ENCODE peak calls at places on chromosomes 12 and 14, in nine cellular contexts. One of them, this sample, is unnamed.
A peak's percentile ranks its signal among the peaks of the same experiment; 100 is the strongest.

GRCh38 chr14:51884086-51884927 is 23.9 kb downstream of the GNG2 start:
- DNase-seq in H1: no peak
- DNase-seq in kidney: no peak
- DNase-seq in HCT116: no peak
- DNase-seq in thoracic aorta: no peak
- DNase-seq in Karpas-422: no peak
- DNase-seq in heart left ventricle: no peak
- DNase-seq in prostate gland: no peak
- DNase-seq in kidney epithelial cell: no peak
- DNase-seq in this sample: peak; percentile 22

GRCh38 chr12:57126561-57126960 is 1.7 kb upstream of the LRP1 start:
- DNase-seq in H1: no peak
- DNase-seq in kidney: no peak
- DNase-seq in HCT116: no peak
- DNase-seq in thoracic aorta: no peak
- DNase-seq in Karpas-422: no peak
- DNase-seq in heart left ventricle: no peak
- DNase-seq in prostate gland: no peak
- DNase-seq in kidney epithelial cell: no peak
- DNase-seq in this sample: no peak

GRCh38 chr12:121293603-121294002 is 2.9 kb downstream of the CAMKK2 start:
- DNase-seq in H1: no peak
- DNase-seq in kidney: no peak
- DNase-seq in HCT116: no peak
- DNase-seq in thoracic aorta: no peak
- DNase-seq in Karpas-422: no peak
- DNase-seq in heart left ventricle: no peak
- DNase-seq in prostate gland: no peak
- DNase-seq in kidney epithelial cell: no peak
- DNase-seq in this sample: no peak

GRCh38 chr12:104526320-104526719 is 69.6 kb downstream of the CHST11 start:
- DNase-seq in H1: peak; percentile 62
- DNase-seq in kidney: no peak
- DNase-seq in HCT116: no peak
- DNase-seq in thoracic aorta: no peak
- DNase-seq in Karpas-422: no peak
- DNase-seq in heart left ventricle: no peak
- DNase-seq in prostate gland: no peak
- DNase-seq in kidney epithelial cell: no peak
- DNase-seq in this sample: no peak

GRCh38 chr12:103933237-103933636 is 3.0 kb downstream of the HSP90B1 start:
- DNase-seq in H1: no peak
- DNase-seq in kidney: no peak
- DNase-seq in HCT116: no peak
- DNase-seq in thoracic aorta: no peak
- DNase-seq in Karpas-422: no peak
- DNase-seq in heart left ventricle: no peak
- DNase-seq in prostate gland: no peak
- DNase-seq in kidney epithelial cell: no peak
- DNase-seq in this sample: no peak

GRCh38 chr14:103257211-103257962 is 76.7 kb upstream of the EIF5 start:
- DNase-seq in H1: peak; percentile 10
- DNase-seq in kidney: no peak
- DNase-seq in HCT116: no peak
- DNase-seq in thoracic aorta: no peak
- DNase-seq in Karpas-422: no peak
- DNase-seq in heart left ventricle: no peak
- DNase-seq in prostate gland: no peak
- DNase-seq in kidney epithelial cell: no peak
- DNase-seq in this sample: no peak

GRCh38 chr12:30756074-30756473 is 1.3 kb upstream of the CAPRIN2 start:
- DNase-seq in H1: no peak
- DNase-seq in kidney: peak; percentile 62
- DNase-seq in HCT116: no peak
- DNase-seq in thoracic aorta: no peak
- DNase-seq in Karpas-422: no peak
- DNase-seq in heart left ventricle: no peak
- DNase-seq in prostate gland: no peak
- DNase-seq in kidney epithelial cell: no peak
- DNase-seq in this sample: no peak

GRCh38 chr12:55979069-55979468 is 5.2 kb downstream of the RAB5B start:
- DNase-seq in H1: no peak
- DNase-seq in kidney: no peak
- DNase-seq in HCT116: no peak
- DNase-seq in thoracic aorta: no peak
- DNase-seq in Karpas-422: no peak
- DNase-seq in heart left ventricle: no peak
- DNase-seq in prostate gland: no peak
- DNase-seq in kidney epithelial cell: no peak
- DNase-seq in this sample: no peak

GRCh38 chr12:112170376-112170775 is 45.0 kb downstream of the TRAFD1 start:
- DNase-seq in H1: no peak
- DNase-seq in kidney: no peak
- DNase-seq in HCT116: no peak
- DNase-seq in thoracic aorta: no peak
- DNase-seq in Karpas-422: peak; percentile 76
- DNase-seq in heart left ventricle: no peak
- DNase-seq in prostate gland: no peak
- DNase-seq in kidney epithelial cell: no peak
- DNase-seq in this sample: peak; percentile 34

GRCh38 chr14:91019673-91020072 is 40.8 kb downstream of the RPS6KA5 start:
- DNase-seq in H1: no peak
- DNase-seq in kidney: no peak
- DNase-seq in HCT116: no peak
- DNase-seq in thoracic aorta: no peak
- DNase-seq in Karpas-422: no peak
- DNase-seq in heart left ventricle: no peak
- DNase-seq in prostate gland: no peak
- DNase-seq in kidney epithelial cell: no peak
- DNase-seq in this sample: no peak

GRCh38 chr12:26278266-26278665 is 82.9 kb downstream of the SSPN start:
- DNase-seq in H1: no peak
- DNase-seq in kidney: no peak
- DNase-seq in HCT116: no peak
- DNase-seq in thoracic aorta: no peak
- DNase-seq in Karpas-422: no peak
- DNase-seq in heart left ventricle: no peak
- DNase-seq in prostate gland: no peak
- DNase-seq in kidney epithelial cell: no peak
- DNase-seq in this sample: no peak

GRCh38 chr12:119748512-119748911 is 80.6 kb downstream of the PRKAB1 start:
- DNase-seq in H1: no peak
- DNase-seq in kidney: no peak
- DNase-seq in HCT116: no peak
- DNase-seq in thoracic aorta: no peak
- DNase-seq in Karpas-422: no peak
- DNase-seq in heart left ventricle: no peak
- DNase-seq in prostate gland: no peak
- DNase-seq in kidney epithelial cell: no peak
- DNase-seq in this sample: no peak

GRCh38 chr14:92475451-92476187 is 38.0 kb upstream of the RIN3 start:
- DNase-seq in H1: peak; percentile 14
- DNase-seq in kidney: peak; percentile 77
- DNase-seq in HCT116: no peak
- DNase-seq in thoracic aorta: no peak
- DNase-seq in Karpas-422: no peak
- DNase-seq in heart left ventricle: no peak
- DNase-seq in prostate gland: no peak
- DNase-seq in kidney epithelial cell: no peak
- DNase-seq in this sample: no peak

GRCh38 chr12:3838065-3838464 is 35.1 kb downstream of the PARP11 start:
- DNase-seq in H1: no peak
- DNase-seq in kidney: no peak
- DNase-seq in HCT116: no peak
- DNase-seq in thoracic aorta: no peak
- DNase-seq in Karpas-422: no peak
- DNase-seq in heart left ventricle: no peak
- DNase-seq in prostate gland: no peak
- DNase-seq in kidney epithelial cell: no peak
- DNase-seq in this sample: no peak

GRCh38 chr14:102408729-102409128 is 46.0 kb downstream of the TECPR2 start:
- DNase-seq in H1: no peak
- DNase-seq in kidney: peak; percentile 27
- DNase-seq in HCT116: no peak
- DNase-seq in thoracic aorta: no peak
- DNase-seq in Karpas-422: no peak
- DNase-seq in heart left ventricle: no peak
- DNase-seq in prostate gland: no peak
- DNase-seq in kidney epithelial cell: no peak
- DNase-seq in this sample: peak; percentile 25

GRCh38 chr12:75699728-75700496 is 188.5 kb upstream of the KRR1 start:
- DNase-seq in H1: no peak
- DNase-seq in kidney: no peak
- DNase-seq in HCT116: no peak
- DNase-seq in thoracic aorta: no peak
- DNase-seq in Karpas-422: no peak
- DNase-seq in heart left ventricle: no peak
- DNase-seq in prostate gland: no peak
- DNase-seq in kidney epithelial cell: no peak
- DNase-seq in this sample: no peak

GRCh38 chr12:68633614-68634558 is 23.2 kb downstream of the RAP1B start:
- DNase-seq in H1: no peak
- DNase-seq in kidney: no peak
- DNase-seq in HCT116: no peak
- DNase-seq in thoracic aorta: no peak
- DNase-seq in Karpas-422: peak; percentile 68
- DNase-seq in heart left ventricle: no peak
- DNase-seq in prostate gland: no peak
- DNase-seq in kidney epithelial cell: no peak
- DNase-seq in this sample: no peak

DNA sequence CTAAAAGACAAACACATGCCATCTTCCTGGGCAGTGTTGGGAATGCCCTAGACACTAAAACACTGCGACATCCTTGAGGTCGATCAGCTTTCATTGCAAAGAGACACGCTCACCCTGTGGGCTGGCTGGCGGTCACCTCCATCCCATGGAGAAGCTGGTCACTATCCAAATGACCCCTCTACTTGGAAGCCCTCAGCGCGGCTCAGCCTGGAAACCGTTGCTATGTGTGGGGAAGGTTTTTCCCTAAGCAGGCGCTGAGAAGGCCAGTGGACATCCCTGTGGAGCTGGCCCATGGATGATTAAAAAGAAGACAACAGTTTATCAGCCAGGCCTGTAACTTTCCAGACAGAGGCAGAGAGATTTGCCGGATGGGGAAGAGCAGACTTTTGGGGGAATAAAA is 16.8 kb downstream of the GSC start:
- DNase-seq in H1: no peak
- DNase-seq in kidney: no peak
- DNase-seq in HCT116: no peak
- DNase-seq in thoracic aorta: no peak
- DNase-seq in Karpas-422: no peak
- DNase-seq in heart left ventricle: no peak
- DNase-seq in prostate gland: no peak
- DNase-seq in kidney epithelial cell: no peak
- DNase-seq in this sample: no peak
- H3K4me3 ChIP-seq in H1: no peak overlapping the region
- H3K4me3 ChIP-seq in kidney: no peak overlapping the region
- H3K4me3 ChIP-seq in HCT116: no peak overlapping the region
- H3K4me3 ChIP-seq in thoracic aorta: no peak overlapping the region
- H3K4me3 ChIP-seq in Karpas-422: no peak overlapping the region
- H3K4me3 ChIP-seq in heart left ventricle: no peak overlapping the region
- H3K4me3 ChIP-seq in prostate gland: no peak overlapping the region
- H3K4me3 ChIP-seq in kidney epithelial cell: no peak overlapping the region
- H3K4me3 ChIP-seq in this sample: no peak overlapping the region

GRCh38 chr12:7079826-7080125 is 12.5 kb downstream of the C1R start:
- DNase-seq in H1: no peak
- DNase-seq in kidney: no peak
- DNase-seq in HCT116: no peak
- DNase-seq in thoracic aorta: no peak
- DNase-seq in Karpas-422: no peak
- DNase-seq in heart left ventricle: no peak
- DNase-seq in prostate gland: no peak
- DNase-seq in kidney epithelial cell: peak; percentile 42
- DNase-seq in this sample: no peak
- H3K4me3 ChIP-seq in H1: no peak overlapping the region
- H3K4me3 ChIP-seq in kidney: no peak overlapping the region
- H3K4me3 ChIP-seq in HCT116: no peak overlapping the region
- H3K4me3 ChIP-seq in thoracic aorta: no peak overlapping the region
- H3K4me3 ChIP-seq in Karpas-422: no peak overlapping the region
- H3K4me3 ChIP-seq in heart left ventricle: no peak overlapping the region
- H3K4me3 ChIP-seq in prostate gland: no peak overlapping the region
- H3K4me3 ChIP-seq in kidney epithelial cell: no peak overlapping the region
- H3K4me3 ChIP-seq in this sample: no peak overlapping the region

DNA sequence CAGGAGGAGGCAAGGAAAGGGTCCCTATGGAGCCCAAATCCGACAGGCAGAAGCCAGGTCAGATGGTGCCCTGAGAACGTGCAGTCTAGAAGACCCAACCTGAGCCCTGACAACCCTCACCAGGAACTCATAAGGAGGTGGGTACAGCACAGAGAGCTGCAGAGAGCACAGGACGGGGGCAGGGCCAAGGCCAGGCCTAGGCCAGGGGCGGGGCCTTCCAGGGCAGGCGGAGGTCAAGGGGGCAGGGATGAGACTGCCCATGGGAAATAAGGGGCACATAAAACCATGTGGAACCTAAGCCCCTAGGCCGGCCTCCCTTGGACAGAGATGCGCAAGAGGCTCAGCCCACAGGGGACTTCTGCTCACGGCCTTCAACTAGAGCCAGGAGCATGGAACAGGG is 45.1 kb downstream of the SSH1 start:
- DNase-seq in H1: no peak
- DNase-seq in kidney: no peak
- DNase-seq in HCT116: no peak
- DNase-seq in thoracic aorta: no peak
- DNase-seq in Karpas-422: no peak
- DNase-seq in heart left ventricle: no peak
- DNase-seq in prostate gland: no peak
- DNase-seq in kidney epithelial cell: no peak
- DNase-seq in this sample: no peak
- H3K4me3 ChIP-seq in H1: no peak overlapping the region
- H3K4me3 ChIP-seq in kidney: no peak overlapping the region
- H3K4me3 ChIP-seq in HCT116: no peak overlapping the region
- H3K4me3 ChIP-seq in thoracic aorta: no peak overlapping the region
- H3K4me3 ChIP-seq in Karpas-422: no peak overlapping the region
- H3K4me3 ChIP-seq in heart left ventricle: no peak overlapping the region
- H3K4me3 ChIP-seq in prostate gland: no peak overlapping the region
- H3K4me3 ChIP-seq in kidney epithelial cell: no peak overlapping the region
- H3K4me3 ChIP-seq in this sample: no peak overlapping the region

DNA sequence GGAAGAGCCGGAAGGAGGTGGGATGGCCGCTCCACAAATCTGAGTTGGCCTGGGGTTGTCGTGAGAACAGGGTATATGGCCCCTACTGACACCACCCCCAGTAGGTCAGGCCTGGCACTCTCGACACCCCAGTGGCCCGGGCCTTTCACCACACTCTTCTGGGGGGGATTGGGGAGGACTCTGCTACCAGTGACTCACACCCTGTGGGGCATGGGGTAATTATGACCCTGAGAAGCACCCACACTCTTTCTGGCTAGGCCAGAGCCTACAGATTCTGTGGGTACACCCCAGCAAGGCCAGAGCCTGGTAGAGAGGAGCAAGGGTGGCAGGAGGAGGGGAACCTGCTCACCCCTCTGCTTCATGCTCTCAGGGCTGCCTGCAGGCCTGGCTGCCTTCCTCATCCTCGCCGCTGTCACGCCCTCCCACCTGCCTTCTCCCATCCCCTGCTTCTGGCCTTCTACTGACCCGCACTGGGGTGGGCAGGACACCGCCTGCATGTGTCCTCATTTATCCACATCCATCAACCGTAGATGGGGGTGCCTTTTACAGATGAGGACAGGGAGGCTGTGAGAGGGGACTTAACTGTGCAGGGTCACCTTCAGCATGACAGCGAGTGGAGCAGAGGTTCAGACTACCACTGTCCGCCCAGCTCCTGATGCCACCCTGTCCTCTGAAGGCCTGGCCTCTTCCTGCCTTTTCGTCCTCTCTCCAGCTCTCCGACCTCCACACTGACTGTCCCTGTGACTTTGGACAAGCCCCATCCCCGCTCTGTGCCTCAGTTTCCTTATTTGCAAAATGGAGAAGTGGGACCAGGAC is 18.4 kb downstream of the ASB2 start:
- DNase-seq in H1: no peak
- DNase-seq in kidney: no peak
- DNase-seq in HCT116: no peak
- DNase-seq in thoracic aorta: no peak
- DNase-seq in Karpas-422: no peak
- DNase-seq in heart left ventricle: no peak
- DNase-seq in prostate gland: no peak
- DNase-seq in kidney epithelial cell: no peak
- DNase-seq in this sample: no peak
- H3K4me3 ChIP-seq in H1: no peak overlapping the region
- H3K4me3 ChIP-seq in kidney: no peak overlapping the region
- H3K4me3 ChIP-seq in HCT116: no peak overlapping the region
- H3K4me3 ChIP-seq in thoracic aorta: no peak overlapping the region
- H3K4me3 ChIP-seq in Karpas-422: no peak overlapping the region
- H3K4me3 ChIP-seq in heart left ventricle: no peak overlapping the region
- H3K4me3 ChIP-seq in prostate gland: no peak overlapping the region
- H3K4me3 ChIP-seq in kidney epithelial cell: no peak overlapping the region
- H3K4me3 ChIP-seq in this sample: no peak overlapping the region